ENCODE peak calls at places on chromosomes 16 and 17, in six cellular contexts. I is choroid plexus epithelial cell; O is NCI-H2029; R is fibroblast of pulmonary artery; B is astrocyte of the spinal cord; X is stimulated activated CD4-positive, alpha-beta T cell treated with anti-CD3 and anti-CD28 coated beads, Interleukin-2, amount 100 ng/mL, for 48 hours. F is an unnamed sample.

GRCh38 chr17:10116676-10117075 is 81.7 kb downstream of the GAS7 start:
- DNase-seq in I (no peak), O (no peak), R (no peak), B (no peak), X (no peak), F (no peak)

GRCh38 chr16:49127103-49127502 is 154.5 kb downstream of the CBLN1 start:
- DNase-seq in I (no peak), O (no peak), R (no peak), B (no peak), X (no peak), F (no peak)

GRCh38 chr16:80691111-80691761 is 113.2 kb downstream of the CDYL2 start:
- DNase-seq in I (no peak), O (no peak), R (no peak), B (peak), X (no peak), F (no peak)

GRCh38 chr16:66093217-66093616 is 273.3 kb upstream of the CDH5 start:
- DNase-seq in I (no peak), O (no peak), R (no peak), B (no peak), X (no peak), F (peak)

GRCh38 chr16:68993885-68994284 is 111.6 kb upstream of the HAS3 start:
- DNase-seq in I (peak), O (no peak), R (peak), B (peak), X (no peak), F (peak)

GRCh38 chr16:522320-523096 is 5.0 kb upstream of the CAPN15 start:
- DNase-seq in I (no peak), O (no peak), R (no peak), B (no peak), X (no peak), F (no peak)

GRCh38 chr17:57107498-57108101 is 22.6 kb downstream of the AKAP1 start:
- DNase-seq in I (peak), O (peak), R (no peak), B (peak), X (no peak), F (peak)

GRCh38 chr17:2837147-2837561 is 40.9 kb downstream of the RAP1GAP2 start:
- DNase-seq in I (no peak), O (no peak), R (no peak), B (no peak), X (peak), F (no peak)

GRCh38 chr17:19022747-19023146 is 18.2 kb upstream of the FAM83G start:
- DNase-seq in I (no peak), O (no peak), R (no peak), B (no peak), X (no peak), F (no peak)

GRCh38 chr16:3173892-3174617 is 13.9 kb upstream of the OR1F1 start:
- DNase-seq in I (no peak), O (no peak), R (no peak), B (no peak), X (no peak), F (no peak)

F was measured in iris pigment epithelial cell.